ENCODE peak calls at places on chromosomes 6 and 20, in eight cellular contexts. One of them, this sample, is unnamed.

GRCh38 chr6:106546322-106547052 is 82.8 kb downstream of the RTN4IP1 start:
- DNase-seq in lower leg skin: no peak
- DNase-seq in HCT116: peak
- DNase-seq in MCF 10A: peak
- DNase-seq in left ventricle myocardium inferior: no peak
- DNase-seq in mucosa of descending colon: no peak
- DNase-seq in type B pancreatic cell: no peak
- DNase-seq in GM13977: no peak
- DNase-seq in this sample: no peak

GRCh38 chr6:131135244-131136020 is at the start of gene AKAP7:
- DNase-seq in lower leg skin: peak
- DNase-seq in GM13977: peak
- DNase-seq in left ventricle myocardium inferior: peak
- DNase-seq in mucosa of descending colon: peak
- DNase-seq in type B pancreatic cell: peak
- DNase-seq in HCT116: peak
- DNase-seq in MCF 10A: peak
- DNase-seq in this sample: peak

GRCh38 chr20:62025394-62025793 is 40.3 kb downstream of the TAF4 start:
- DNase-seq in type B pancreatic cell: no peak
- DNase-seq in lower leg skin: no peak
- DNase-seq in mucosa of descending colon: peak
- DNase-seq in left ventricle myocardium inferior: no peak
- DNase-seq in MCF 10A: no peak
- DNase-seq in GM13977: no peak
- DNase-seq in HCT116: no peak
- DNase-seq in this sample: no peak

GRCh38 chr20:37821691-37822655 is 81.0 kb upstream of the VSTM2L start:
- DNase-seq in type B pancreatic cell: no peak
- DNase-seq in mucosa of descending colon: no peak
- DNase-seq in GM13977: no peak
- DNase-seq in left ventricle myocardium inferior: no peak
- DNase-seq in lower leg skin: no peak
- DNase-seq in MCF 10A: no peak
- DNase-seq in HCT116: no peak
- DNase-seq in this sample: no peak

GRCh38 chr20:10863337-10864060 is 189.7 kb upstream of the JAG1 start:
- DNase-seq in lower leg skin: no peak
- DNase-seq in type B pancreatic cell: no peak
- DNase-seq in mucosa of descending colon: no peak
- DNase-seq in GM13977: no peak
- DNase-seq in HCT116: peak
- DNase-seq in left ventricle myocardium inferior: peak
- DNase-seq in MCF 10A: peak
- DNase-seq in this sample: no peak

GRCh38 chr6:111798281-111798725 is 74.9 kb downstream of the FYN start:
- DNase-seq in HCT116: no peak
- DNase-seq in left ventricle myocardium inferior: no peak
- DNase-seq in lower leg skin: no peak
- DNase-seq in type B pancreatic cell: no peak
- DNase-seq in MCF 10A: no peak
- DNase-seq in mucosa of descending colon: no peak
- DNase-seq in GM13977: no peak
- DNase-seq in this sample: peak

GRCh38 chr6:11329841-11330765 is 97.6 kb upstream of the NEDD9 start:
- DNase-seq in HCT116: no peak
- DNase-seq in GM13977: no peak
- DNase-seq in left ventricle myocardium inferior: no peak
- DNase-seq in mucosa of descending colon: no peak
- DNase-seq in type B pancreatic cell: no peak
- DNase-seq in MCF 10A: no peak
- DNase-seq in lower leg skin: no peak
- DNase-seq in this sample: peak

GRCh38 chr6:44342489-44342888 is at the start of gene SPATS1:
- DNase-seq in GM13977: no peak
- DNase-seq in HCT116: no peak
- DNase-seq in left ventricle myocardium inferior: peak
- DNase-seq in lower leg skin: no peak
- DNase-seq in type B pancreatic cell: no peak
- DNase-seq in mucosa of descending colon: no peak
- DNase-seq in MCF 10A: no peak
- DNase-seq in this sample: peak

GRCh38 chr6:149190228-149190831 is 127.2 kb upstream of the TAB2 start:
- DNase-seq in MCF 10A: peak
- DNase-seq in mucosa of descending colon: peak
- DNase-seq in left ventricle myocardium inferior: peak
- DNase-seq in GM13977: no peak
- DNase-seq in HCT116: no peak
- DNase-seq in lower leg skin: no peak
- DNase-seq in type B pancreatic cell: no peak
- DNase-seq in this sample: peak

GRCh38 chr6:169445661-169446581 is 192.3 kb upstream of the THBS2 start:
- DNase-seq in GM13977: no peak
- DNase-seq in MCF 10A: no peak
- DNase-seq in left ventricle myocardium inferior: no peak
- DNase-seq in type B pancreatic cell: no peak
- DNase-seq in mucosa of descending colon: peak
- DNase-seq in HCT116: no peak
- DNase-seq in lower leg skin: no peak
- DNase-seq in this sample: no peak

GRCh38 chr6:169450097-169450496 is 196.5 kb upstream of the THBS2 start:
- DNase-seq in MCF 10A: no peak
- DNase-seq in HCT116: no peak
- DNase-seq in lower leg skin: no peak
- DNase-seq in GM13977: no peak
- DNase-seq in type B pancreatic cell: no peak
- DNase-seq in mucosa of descending colon: no peak
- DNase-seq in left ventricle myocardium inferior: no peak
- DNase-seq in this sample: no peak

GRCh38 chr6:43924222-43924702 is 154.3 kb downstream of the VEGFA start:
- DNase-seq in MCF 10A: peak
- DNase-seq in type B pancreatic cell: no peak
- DNase-seq in mucosa of descending colon: no peak
- DNase-seq in GM13977: no peak
- DNase-seq in lower leg skin: no peak
- DNase-seq in left ventricle myocardium inferior: peak
- DNase-seq in HCT116: no peak
- DNase-seq in this sample: peak

GRCh38 chr20:3797592-3798404 is 1.7 kb downstream of the CDC25B start:
- DNase-seq in GM13977: peak
- DNase-seq in type B pancreatic cell: no peak
- DNase-seq in HCT116: no peak
- DNase-seq in mucosa of descending colon: peak
- DNase-seq in MCF 10A: peak
- DNase-seq in left ventricle myocardium inferior: no peak
- DNase-seq in lower leg skin: no peak
- DNase-seq in this sample: peak

GRCh38 chr6:54910326-54910952 is 63.9 kb downstream of the FAM83B start:
- DNase-seq in left ventricle myocardium inferior: no peak
- DNase-seq in type B pancreatic cell: no peak
- DNase-seq in GM13977: no peak
- DNase-seq in mucosa of descending colon: peak
- DNase-seq in HCT116: no peak
- DNase-seq in lower leg skin: no peak
- DNase-seq in MCF 10A: no peak
- DNase-seq in this sample: no peak

GRCh38 chr20:13799974-13800373 is 15.1 kb downstream of the NDUFAF5 start:
- DNase-seq in GM13977: no peak
- DNase-seq in lower leg skin: no peak
- DNase-seq in MCF 10A: no peak
- DNase-seq in left ventricle myocardium inferior: no peak
- DNase-seq in mucosa of descending colon: no peak
- DNase-seq in type B pancreatic cell: no peak
- DNase-seq in HCT116: no peak
- DNase-seq in this sample: no peak

GRCh38 chr6:40074292-40075050 is 140.2 kb upstream of the MOCS1 start:
- DNase-seq in mucosa of descending colon: no peak
- DNase-seq in MCF 10A: peak
- DNase-seq in GM13977: no peak
- DNase-seq in left ventricle myocardium inferior: no peak
- DNase-seq in type B pancreatic cell: no peak
- DNase-seq in lower leg skin: no peak
- DNase-seq in HCT116: no peak
- DNase-seq in this sample: no peak

GRCh38 chr20:63035284-63036185 is 28.8 kb upstream of the BHLHE23 start:
- DNase-seq in type B pancreatic cell: no peak
- DNase-seq in mucosa of descending colon: peak
- DNase-seq in HCT116: no peak
- DNase-seq in lower leg skin: no peak
- DNase-seq in MCF 10A: no peak
- DNase-seq in GM13977: no peak
- DNase-seq in left ventricle myocardium inferior: peak
- DNase-seq in this sample: no peak
- TF ChIP-seq CTCF in type B pancreatic cell: no peak
- TF ChIP-seq CTCF in mucosa of descending colon: no peak
- TF ChIP-seq CTCF in HCT116: no peak
- TF ChIP-seq CTCF in lower leg skin: no peak
- TF ChIP-seq CTCF in MCF 10A: no peak
- TF ChIP-seq CTCF in GM13977: no peak
- TF ChIP-seq CTCF in left ventricle myocardium inferior: no peak
- TF ChIP-seq CTCF in this sample: no peak

GRCh38 chr6:145814501-145815350 is at the start of gene FBXO30:
- DNase-seq in HCT116: peak
- DNase-seq in GM13977: peak
- DNase-seq in MCF 10A: peak
- DNase-seq in mucosa of descending colon: peak
- DNase-seq in lower leg skin: peak
- DNase-seq in left ventricle myocardium inferior: peak
- DNase-seq in type B pancreatic cell: peak
- DNase-seq in this sample: peak
- TF ChIP-seq CTCF in HCT116: no peak
- TF ChIP-seq CTCF in GM13977: no peak
- TF ChIP-seq CTCF in MCF 10A: no peak
- TF ChIP-seq CTCF in mucosa of descending colon: no peak
- TF ChIP-seq CTCF in lower leg skin: no peak
- TF ChIP-seq CTCF in left ventricle myocardium inferior: peak
- TF ChIP-seq CTCF in type B pancreatic cell: peak
- TF ChIP-seq CTCF in this sample: no peak

GRCh38 chr6:109690373-109690739 is 646 bp downstream of the AK9 start:
- DNase-seq in left ventricle myocardium inferior: peak
- DNase-seq in lower leg skin: no peak
- DNase-seq in type B pancreatic cell: peak
- DNase-seq in mucosa of descending colon: peak
- DNase-seq in HCT116: no peak
- DNase-seq in GM13977: peak
- DNase-seq in MCF 10A: no peak
- DNase-seq in this sample: peak

GRCh38 chr6:109686566-109686965 is 4.4 kb downstream of the AK9 start:
- DNase-seq in mucosa of descending colon: no peak
- DNase-seq in lower leg skin: no peak
- DNase-seq in MCF 10A: no peak
- DNase-seq in GM13977: no peak
- DNase-seq in left ventricle myocardium inferior: no peak
- DNase-seq in HCT116: no peak
- DNase-seq in type B pancreatic cell: no peak
- DNase-seq in this sample: no peak

GRCh38 chr6:109687271-109687721 is 3.7 kb downstream of the AK9 start:
- DNase-seq in MCF 10A: peak
- DNase-seq in HCT116: no peak
- DNase-seq in lower leg skin: peak
- DNase-seq in mucosa of descending colon: no peak
- DNase-seq in GM13977: no peak
- DNase-seq in left ventricle myocardium inferior: no peak
- DNase-seq in type B pancreatic cell: no peak
- DNase-seq in this sample: peak

GRCh38 chr6:109693128-109693527 is 2.0 kb downstream of the FIG4 start:
- DNase-seq in left ventricle myocardium inferior: no peak
- DNase-seq in GM13977: no peak
- DNase-seq in HCT116: no peak
- DNase-seq in lower leg skin: no peak
- DNase-seq in MCF 10A: no peak
- DNase-seq in mucosa of descending colon: no peak
- DNase-seq in type B pancreatic cell: no peak
- DNase-seq in this sample: no peak

GRCh38 chr6:109690740-109691687 is at the start of the genes AK9 and FIG4:
- DNase-seq in left ventricle myocardium inferior: peak
- DNase-seq in HCT116: peak
- DNase-seq in GM13977: peak
- DNase-seq in lower leg skin: peak
- DNase-seq in type B pancreatic cell: peak
- DNase-seq in mucosa of descending colon: peak
- DNase-seq in MCF 10A: peak
- DNase-seq in this sample: peak
- TF ChIP-seq CTCF in left ventricle myocardium inferior: peak
- TF ChIP-seq CTCF in HCT116: no peak
- TF ChIP-seq CTCF in GM13977: peak
- TF ChIP-seq CTCF in lower leg skin: no peak
- TF ChIP-seq CTCF in type B pancreatic cell: peak
- TF ChIP-seq CTCF in mucosa of descending colon: no peak
- TF ChIP-seq CTCF in MCF 10A: peak
- TF ChIP-seq CTCF in this sample: no peak

DNA sequence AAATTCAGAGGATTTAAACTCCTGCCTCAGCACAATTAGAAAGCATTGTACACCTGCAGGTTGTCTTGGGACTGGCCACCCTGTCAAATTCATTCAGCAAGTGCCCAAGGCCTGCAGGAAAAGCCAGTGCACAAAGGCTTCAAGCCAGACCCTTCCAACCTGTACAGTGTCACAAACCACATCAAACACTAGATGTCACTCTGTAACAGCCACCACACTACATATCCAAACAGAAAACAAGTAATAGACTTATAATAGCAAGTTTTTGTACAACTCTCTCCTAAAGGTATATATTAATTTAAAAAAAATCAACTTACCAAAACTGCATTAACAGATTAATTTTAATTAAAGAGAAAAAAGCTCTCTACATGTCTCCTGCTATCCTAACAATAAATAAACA is 47.6 kb downstream of the RALGAPA2 start:
- DNase-seq in lower leg skin: no peak
- DNase-seq in GM13977: peak
- DNase-seq in HCT116: peak
- DNase-seq in left ventricle myocardium inferior: no peak
- DNase-seq in mucosa of descending colon: no peak
- DNase-seq in MCF 10A: peak
- DNase-seq in type B pancreatic cell: no peak
- DNase-seq in this sample: peak
- TF ChIP-seq CTCF in lower leg skin: no peak
- TF ChIP-seq CTCF in GM13977: peak
- TF ChIP-seq CTCF in HCT116: peak
- TF ChIP-seq CTCF in left ventricle myocardium inferior: peak
- TF ChIP-seq CTCF in mucosa of descending colon: no peak
- TF ChIP-seq CTCF in MCF 10A: peak
- TF ChIP-seq CTCF in type B pancreatic cell: peak
- TF ChIP-seq CTCF in this sample: peak